ENCODE peak calls at places on chromosomes 12 and 14, in five cellular contexts. One of them, this sample, is unnamed.

GRCh38 chr14:64704743-64705405 is 650 bp downstream of the PLEKHG3 start:
- DNase-seq in trophoblast cell: no peak
- DNase-seq in IMR-90: peak
- DNase-seq in H1: no peak
- DNase-seq in mesendoderm: peak
- DNase-seq in this sample: peak

GRCh38 chr14:96839251-96839650 is 42.1 kb downstream of the VRK1 start:
- DNase-seq in mesendoderm: no peak
- DNase-seq in trophoblast cell: no peak
- DNase-seq in H1: no peak
- DNase-seq in IMR-90: no peak
- DNase-seq in this sample: no peak

GRCh38 chr14:53347046-53347445 is 193.9 kb upstream of the DDHD1 start:
- DNase-seq in H1: no peak
- DNase-seq in mesendoderm: peak
- DNase-seq in trophoblast cell: no peak
- DNase-seq in IMR-90: no peak
- DNase-seq in this sample: no peak

GRCh38 chr12:22525426-22525825 is 18.9 kb downstream of the C2CD5 start:
- DNase-seq in trophoblast cell: no peak
- DNase-seq in mesendoderm: no peak
- DNase-seq in H1: no peak
- DNase-seq in IMR-90: peak
- DNase-seq in this sample: no peak

GRCh38 chr12:72264548-72265175 is 7.5 kb upstream of the TRHDE start:
- DNase-seq in IMR-90: peak
- DNase-seq in mesendoderm: peak
- DNase-seq in trophoblast cell: no peak
- DNase-seq in H1: no peak
- DNase-seq in this sample: peak

GRCh38 chr14:91055016-91055415 is 5.4 kb downstream of the RPS6KA5 start:
- DNase-seq in trophoblast cell: no peak
- DNase-seq in H1: no peak
- DNase-seq in mesendoderm: no peak
- DNase-seq in IMR-90: no peak
- DNase-seq in this sample: no peak

GRCh38 chr12:42868291-42868690 is 278.7 kb upstream of the PRICKLE1 start:
- DNase-seq in trophoblast cell: no peak
- DNase-seq in IMR-90: no peak
- DNase-seq in H1: no peak
- DNase-seq in mesendoderm: no peak
- DNase-seq in this sample: no peak

GRCh38 chr12:32987526-32987925 is 90.9 kb upstream of the PKP2 start:
- DNase-seq in trophoblast cell: no peak
- DNase-seq in IMR-90: no peak
- DNase-seq in mesendoderm: no peak
- DNase-seq in H1: no peak
- DNase-seq in this sample: no peak

GRCh38 chr14:105400016-105400415 is 1.7 kb downstream of the TEX22 start:
- DNase-seq in trophoblast cell: no peak
- DNase-seq in IMR-90: no peak
- DNase-seq in mesendoderm: no peak
- DNase-seq in H1: no peak
- DNase-seq in this sample: no peak

GRCh38 chr12:131536766-131537165 is 174.1 kb upstream of the SFSWAP start:
- DNase-seq in H1: no peak
- DNase-seq in IMR-90: no peak
- DNase-seq in trophoblast cell: no peak
- DNase-seq in mesendoderm: no peak
- DNase-seq in this sample: no peak

GRCh38 chr12:131535779-131536178 is 175.1 kb upstream of the SFSWAP start:
- DNase-seq in H1: no peak
- DNase-seq in trophoblast cell: no peak
- DNase-seq in mesendoderm: no peak
- DNase-seq in IMR-90: no peak
- DNase-seq in this sample: no peak

GRCh38 chr12:131539381-131539780 is 171.5 kb upstream of the SFSWAP start:
- DNase-seq in trophoblast cell: no peak
- DNase-seq in IMR-90: no peak
- DNase-seq in mesendoderm: no peak
- DNase-seq in H1: no peak
- DNase-seq in this sample: no peak

GRCh38 chr12:131537267-131537920 is 173.5 kb upstream of the SFSWAP start:
- DNase-seq in IMR-90: no peak
- DNase-seq in mesendoderm: peak
- DNase-seq in H1: no peak
- DNase-seq in trophoblast cell: no peak
- DNase-seq in this sample: no peak

GRCh38 chr12:131536337-131536736 is 174.6 kb upstream of the SFSWAP start:
- DNase-seq in mesendoderm: no peak
- DNase-seq in H1: no peak
- DNase-seq in IMR-90: no peak
- DNase-seq in trophoblast cell: no peak
- DNase-seq in this sample: no peak
- H2AK5ac ChIP-seq in mesendoderm: no peak
- H2AK5ac ChIP-seq in H1: no peak
- H2AK5ac ChIP-seq in IMR-90: no peak
- H2AK5ac ChIP-seq in trophoblast cell: no peak
- H2AK5ac ChIP-seq in this sample: no peak

GRCh38 chr12:6370576-6370935 is 4.8 kb downstream of the SCNN1A start:
- DNase-seq in trophoblast cell: no peak
- DNase-seq in IMR-90: no peak
- DNase-seq in H1: no peak
- DNase-seq in mesendoderm: no peak
- DNase-seq in this sample: no peak

GRCh38 chr12:6374028-6374780 is 1.2 kb downstream of the SCNN1A start:
- DNase-seq in IMR-90: no peak
- DNase-seq in trophoblast cell: no peak
- DNase-seq in mesendoderm: peak
- DNase-seq in H1: no peak
- DNase-seq in this sample: no peak

GRCh38 chr12:6370994-6371754 is 4.2 kb downstream of the SCNN1A start:
- DNase-seq in IMR-90: peak
- DNase-seq in trophoblast cell: peak
- DNase-seq in H1: peak
- DNase-seq in mesendoderm: peak
- DNase-seq in this sample: peak

GRCh38 chr12:6373022-6373787 is 2.2 kb downstream of the SCNN1A start:
- DNase-seq in IMR-90: no peak
- DNase-seq in H1: no peak
- DNase-seq in trophoblast cell: no peak
- DNase-seq in mesendoderm: no peak
- DNase-seq in this sample: no peak

DNA sequence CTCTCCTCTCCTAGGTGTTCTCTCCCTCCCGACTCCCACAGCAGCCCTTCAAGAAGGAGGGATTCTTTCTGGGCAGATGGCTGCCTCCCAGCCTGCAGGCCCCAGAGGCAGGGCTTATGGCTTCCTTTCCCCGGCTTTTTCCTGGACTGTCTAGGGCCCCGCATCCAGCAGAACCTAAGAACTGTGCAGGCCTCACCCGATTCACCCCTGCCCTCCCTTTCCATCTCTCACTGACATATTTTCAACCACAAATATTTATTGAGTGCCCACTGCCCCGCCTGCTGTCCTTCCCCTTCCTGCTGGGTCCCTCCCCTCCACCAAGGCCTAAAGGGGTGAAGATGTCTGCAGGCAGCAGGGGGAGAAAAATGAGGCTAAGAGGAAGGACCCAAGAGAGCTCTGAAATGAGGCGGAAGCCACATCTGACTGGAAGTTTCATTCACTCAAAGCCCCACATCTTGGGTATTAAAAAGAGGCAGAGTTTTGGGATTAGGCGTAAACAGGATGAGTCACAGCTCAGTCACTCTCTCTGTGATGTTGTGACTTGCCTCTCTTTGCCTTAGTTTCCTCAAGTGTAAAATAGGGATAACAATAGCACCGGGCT is 2.9 kb downstream of the SCNN1A start:
- DNase-seq in trophoblast cell: peak
- DNase-seq in mesendoderm: peak
- DNase-seq in H1: no peak
- DNase-seq in IMR-90: peak
- DNase-seq in this sample: peak
- H2AK5ac ChIP-seq in trophoblast cell: peak
- H2AK5ac ChIP-seq in mesendoderm: peak
- H2AK5ac ChIP-seq in H1: peak
- H2AK5ac ChIP-seq in IMR-90: peak
- H2AK5ac ChIP-seq in this sample: peak

GRCh38 chr14:76324133-76324532 is 51.8 kb upstream of the ESRRB start:
- DNase-seq in mesendoderm: no peak
- DNase-seq in trophoblast cell: no peak
- DNase-seq in IMR-90: no peak
- DNase-seq in H1: no peak
- DNase-seq in this sample: no peak
- H2AK5ac ChIP-seq in mesendoderm: no peak
- H2AK5ac ChIP-seq in trophoblast cell: no peak
- H2AK5ac ChIP-seq in IMR-90: no peak
- H2AK5ac ChIP-seq in H1: no peak
- H2AK5ac ChIP-seq in this sample: no peak

GRCh38 chr12:52918784-52919183 is 13.9 kb upstream of the KRT8 start:
- DNase-seq in H1: no peak
- DNase-seq in mesendoderm: no peak
- DNase-seq in IMR-90: no peak
- DNase-seq in trophoblast cell: no peak
- DNase-seq in this sample: no peak
- H2AK5ac ChIP-seq in H1: no peak
- H2AK5ac ChIP-seq in mesendoderm: no peak
- H2AK5ac ChIP-seq in IMR-90: no peak
- H2AK5ac ChIP-seq in trophoblast cell: no peak
- H2AK5ac ChIP-seq in this sample: no peak